ENCODE peak calls at places on chromosomes 6 and 20, in six cellular contexts. R, C, X, Y, V and B are unnamed samples.

GRCh38 chr6:163554032-163554431 is 139.5 kb downstream of the QKI start:
- DNase-seq in R (no peak), C (no peak), X (no peak), Y (no peak), V (no peak), B (no peak)

GRCh38 chr6:33967966-33968724 is 164.3 kb upstream of the MLN start:
- DNase-seq in R (no peak), C (no peak), X (no peak), Y (peak; percentile 11), V (no peak), B (no peak)

GRCh38 chr20:60340232-60340631 is 382.0 kb downstream of the CDH26 start:
- DNase-seq in R (no peak), C (no peak), X (no peak), Y (no peak), V (no peak), B (no peak)

GRCh38 chr6:17932362-17932852 is 55.0 kb downstream of the KIF13A start:
- DNase-seq in R (no peak), C (no peak), X (no peak), Y (peak; percentile 96), V (peak; percentile 84), B (no peak)

GRCh38 chr20:49846206-49846807 is 33.7 kb downstream of the SLC9A8 start:
- DNase-seq in R (peak; percentile 51), C (peak; percentile 27), X (peak; percentile 52), Y (peak; percentile 80), V (no peak), B (peak; percentile 39)

GRCh38 chr6:77106992-77107391 is 356.3 kb downstream of the HTR1B start:
- DNase-seq in R (no peak), C (no peak), X (no peak), Y (peak; percentile 32), V (no peak), B (no peak)

GRCh38 chr20:63774348-63774735 is 34.8 kb downstream of the SLC2A4RG start:
- DNase-seq in R (no peak), C (no peak), X (no peak), Y (no peak), V (peak; percentile 14), B (no peak)

GRCh38 chr6:37319856-37320255 is 33.9 kb upstream of the RNF8 start:
- DNase-seq in R (no peak), C (no peak), X (no peak), Y (no peak), V (no peak), B (no peak)

GRCh38 chr6:161216616-161217205 is 57.1 kb downstream of the AGPAT4 start:
- DNase-seq in R (no peak), C (no peak), X (no peak), Y (no peak), V (no peak), B (no peak)

GRCh38 chr6:136719280-136720044 is 72.8 kb downstream of the MAP3K5 start:
- DNase-seq in R (no peak), C (no peak), X (no peak), Y (no peak), V (no peak), B (no peak)

GRCh38 chr6:84065718-84066290 is 32.2 kb downstream of the MRAP2 start:
- DNase-seq in R (no peak), C (no peak), X (no peak), Y (peak; percentile 45), V (no peak), B (no peak)